ENCODE peak calls at places on chromosome 12, in four cellular contexts. One of them, this sample, is unnamed.

GRCh38 chr12:49873361-49873934 is 30.3 kb downstream of the FAIM2 start:
- DNase-seq in dorsolateral prefrontal cortex: no peak
- DNase-seq in NCI-H1092: no peak
- DNase-seq in astrocyte of the spinal cord: peak
- DNase-seq in this sample: peak

GRCh38 chr12:72390146-72390545 is 118.0 kb downstream of the TRHDE start:
- DNase-seq in dorsolateral prefrontal cortex: no peak
- DNase-seq in NCI-H1092: no peak
- DNase-seq in astrocyte of the spinal cord: no peak
- DNase-seq in this sample: no peak

GRCh38 chr12:69415471-69416275 is 54.5 kb upstream of the FRS2 start:
- DNase-seq in dorsolateral prefrontal cortex: peak
- DNase-seq in NCI-H1092: no peak
- DNase-seq in astrocyte of the spinal cord: peak
- DNase-seq in this sample: peak

GRCh38 chr12:88870000-88870737 is 289.9 kb upstream of the KITLG start:
- DNase-seq in dorsolateral prefrontal cortex: no peak
- DNase-seq in NCI-H1092: no peak
- DNase-seq in astrocyte of the spinal cord: peak
- DNase-seq in this sample: no peak

GRCh38 chr12:105092336-105092735 is 8.1 kb upstream of the ALDH1L2 start:
- DNase-seq in dorsolateral prefrontal cortex: no peak
- DNase-seq in NCI-H1092: no peak
- DNase-seq in astrocyte of the spinal cord: no peak
- DNase-seq in this sample: no peak

GRCh38 chr12:78403136-78403535 is 461.4 kb upstream of the SYT1 start:
- DNase-seq in dorsolateral prefrontal cortex: no peak
- DNase-seq in NCI-H1092: no peak
- DNase-seq in astrocyte of the spinal cord: peak
- DNase-seq in this sample: peak

GRCh38 chr12:66428261-66428660 is 126.0 kb downstream of the HELB start:
- DNase-seq in dorsolateral prefrontal cortex: no peak
- DNase-seq in NCI-H1092: no peak
- DNase-seq in astrocyte of the spinal cord: no peak
- DNase-seq in this sample: no peak

GRCh38 chr12:21428241-21428640 is 9.2 kb upstream of the PYROXD1 start:
- DNase-seq in dorsolateral prefrontal cortex: no peak
- DNase-seq in NCI-H1092: no peak
- DNase-seq in astrocyte of the spinal cord: peak
- DNase-seq in this sample: peak

GRCh38 chr12:115504241-115504941 is 773.1 kb downstream of the MED13L start:
- DNase-seq in dorsolateral prefrontal cortex: no peak
- DNase-seq in NCI-H1092: no peak
- DNase-seq in astrocyte of the spinal cord: no peak
- DNase-seq in this sample: no peak

GRCh38 chr12:58171914-58172313 is 230.5 kb downstream of the ATP23 start:
- DNase-seq in dorsolateral prefrontal cortex: no peak
- DNase-seq in NCI-H1092: no peak
- DNase-seq in astrocyte of the spinal cord: peak
- DNase-seq in this sample: peak

GRCh38 chr12:71504471-71504852 is 64.9 kb downstream of the LGR5 start:
- DNase-seq in dorsolateral prefrontal cortex: no peak
- DNase-seq in NCI-H1092: no peak
- DNase-seq in astrocyte of the spinal cord: no peak
- DNase-seq in this sample: peak

GRCh38 chr12:71865166-71865713 is 25.7 kb downstream of the TBC1D15 start:
- DNase-seq in dorsolateral prefrontal cortex: no peak
- DNase-seq in NCI-H1092: no peak
- DNase-seq in astrocyte of the spinal cord: peak
- DNase-seq in this sample: peak

GRCh38 chr12:57620936-57621496 is 9.8 kb downstream of the ARHGEF25 start:
- DNase-seq in dorsolateral prefrontal cortex: no peak
- DNase-seq in NCI-H1092: no peak
- DNase-seq in astrocyte of the spinal cord: no peak
- DNase-seq in this sample: no peak

GRCh38 chr12:123912415-123913385 is 59.9 kb downstream of the CCDC92 start:
- DNase-seq in dorsolateral prefrontal cortex: no peak
- DNase-seq in NCI-H1092: peak
- DNase-seq in astrocyte of the spinal cord: no peak
- DNase-seq in this sample: peak

GRCh38 chr12:11794751-11795150 is 145.3 kb downstream of the ETV6 start:
- DNase-seq in dorsolateral prefrontal cortex: no peak
- DNase-seq in NCI-H1092: no peak
- DNase-seq in astrocyte of the spinal cord: no peak
- DNase-seq in this sample: no peak

GRCh38 chr12:106289196-106289681 is 13.3 kb upstream of the TCP11L2 start:
- DNase-seq in dorsolateral prefrontal cortex: no peak
- DNase-seq in NCI-H1092: no peak
- DNase-seq in astrocyte of the spinal cord: no peak
- DNase-seq in this sample: no peak

GRCh38 chr12:132400011-132400641 is 70.7 kb upstream of the GALNT9 start:
- DNase-seq in dorsolateral prefrontal cortex: no peak
- DNase-seq in NCI-H1092: peak
- DNase-seq in astrocyte of the spinal cord: no peak
- DNase-seq in this sample: no peak

GRCh38 chr12:107337354-107338095 is 244.2 kb upstream of the CRY1 start:
- DNase-seq in dorsolateral prefrontal cortex: no peak
- DNase-seq in NCI-H1092: no peak
- DNase-seq in astrocyte of the spinal cord: peak
- DNase-seq in this sample: peak

GRCh38 chr12:114192013-114192412 is 213.9 kb downstream of the TBX5 start:
- DNase-seq in dorsolateral prefrontal cortex: no peak
- DNase-seq in NCI-H1092: no peak
- DNase-seq in astrocyte of the spinal cord: no peak
- DNase-seq in this sample: no peak

GRCh38 chr12:103673891-103674375 is 86.9 kb downstream of the STAB2 start:
- DNase-seq in dorsolateral prefrontal cortex: no peak
- DNase-seq in NCI-H1092: no peak
- DNase-seq in astrocyte of the spinal cord: no peak
- DNase-seq in this sample: no peak

GRCh38 chr12:41514050-41514449 is 325.9 kb downstream of the PDZRN4 start:
- DNase-seq in dorsolateral prefrontal cortex: no peak
- DNase-seq in NCI-H1092: no peak
- DNase-seq in astrocyte of the spinal cord: no peak
- DNase-seq in this sample: no peak

GRCh38 chr12:52818376-52818775 is 4.5 kb upstream of the KRT4 start:
- DNase-seq in dorsolateral prefrontal cortex: no peak
- DNase-seq in NCI-H1092: no peak
- DNase-seq in astrocyte of the spinal cord: no peak
- DNase-seq in this sample: no peak

GRCh38 chr12:86179855-86180254 is 76.3 kb downstream of the MGAT4C start:
- DNase-seq in dorsolateral prefrontal cortex: no peak
- DNase-seq in NCI-H1092: no peak
- DNase-seq in astrocyte of the spinal cord: no peak
- DNase-seq in this sample: no peak